ENCODE peak calls at places on chromosomes 7 and 10, in four cellular contexts. G is CD4-positive, alpha-beta memory T cell; O is GM23338; W is AG04449. N is an unnamed sample.

GRCh38 chr10:33129181-33129928 is 171.3 kb upstream of the ITGB1 start:
- DNase-seq in G (no peak), O (no peak), W (peak), N (peak)

GRCh38 chr10:62818426-62819011 is 2.4 kb upstream of the EGR2 start:
- DNase-seq in G (peak), O (peak), W (no peak), N (no peak)

GRCh38 chr7:157032128-157032527 is 21.7 kb upstream of the MNX1 start:
- DNase-seq in G (no peak), O (no peak), W (no peak), N (no peak)

GRCh38 chr10:119643306-119644214 is 7.6 kb upstream of the BAG3 start:
- DNase-seq in G (no peak), O (no peak), W (no peak), N (peak)

GRCh38 chr7:115274-115911 is 77.0 kb upstream of the FAM20C start:
- DNase-seq in G (no peak), O (no peak), W (no peak), N (peak)

GRCh38 chr10:110323503-110323902 is 18.8 kb upstream of the SMNDC1 start:
- DNase-seq in G (no peak), O (no peak), W (peak), N (peak)

GRCh38 chr7:44645254-44645653 is 38.8 kb downstream of the OGDH start:
- DNase-seq in G (no peak), O (no peak), W (no peak), N (no peak)

GRCh38 chr10:93160829-93161228 is 87.1 kb downstream of the CYP26A1 start:
- DNase-seq in G (no peak), O (no peak), W (peak), N (peak)

GRCh38 chr10:126561499-126562208 is 108.8 kb downstream of the C10orf90 start:
- DNase-seq in G (no peak), O (peak), W (no peak), N (no peak)

GRCh38 chr10:64332551-64332950 is 811.4 kb downstream of the REEP3 start:
- DNase-seq in G (no peak), O (no peak), W (no peak), N (no peak)

GRCh38 chr7:80017101-80017500 is 117.5 kb upstream of the GNAI1 start:
- DNase-seq in G (no peak), O (no peak), W (no peak), N (no peak)

GRCh38 chr7:47681241-47681810 is 99.4 kb upstream of the TNS3 start:
- DNase-seq in G (no peak), O (peak), W (no peak), N (no peak)

GRCh38 chr7:41524861-41525260 is 178.0 kb downstream of the INHBA start:
- DNase-seq in G (no peak), O (no peak), W (no peak), N (no peak)

GRCh38 chr7:16818732-16819131 is 13.9 kb upstream of the AGR2 start:
- DNase-seq in G (no peak), O (no peak), W (no peak), N (no peak)

GRCh38 chr10:93465806-93466675 is 16.1 kb downstream of the MYOF start:
- DNase-seq in G (no peak), O (no peak), W (peak), N (peak)

GRCh38 chr7:148507741-148508285 is 82.8 kb upstream of the C7orf33 start:
- DNase-seq in G (no peak), O (no peak), W (no peak), N (no peak)

GRCh38 chr7:143372070-143372469 is 9.1 kb upstream of the ZYX start:
- DNase-seq in G (peak), O (no peak), W (no peak), N (no peak)

GRCh38 chr10:121157998-121158397 is 306.8 kb downstream of the WDR11 start:
- DNase-seq in G (no peak), O (no peak), W (no peak), N (no peak)

GRCh38 chr7:81470084-81470723 is 299.6 kb downstream of the HGF start:
- DNase-seq in G (no peak), O (peak), W (no peak), N (peak)

GRCh38 chr7:74573499-74573898 is 84.0 kb upstream of the GTF2I start:
- DNase-seq in G (no peak), O (no peak), W (no peak), N (no peak)

GRCh38 chr10:68471063-68471585 is 649 bp downstream of the DNA2 start:
- DNase-seq in G (no peak), O (peak), W (no peak), N (no peak)

GRCh38 chr10:50561266-50561665 is 62.5 kb downstream of the SGMS1 start:
- DNase-seq in G (no peak), O (no peak), W (peak), N (peak)

GRCh38 chr7:144384071-144384470 is 19.4 kb downstream of the NOBOX start:
- DNase-seq in G (no peak), O (no peak), W (no peak), N (no peak)

GRCh38 chr10:10911471-10911921 is 106.2 kb upstream of the CELF2 start:
- DNase-seq in G (no peak), O (peak), W (peak), N (peak)

GRCh38 chr10:91104185-91105041 is 116.0 kb upstream of the PCGF5 start:
- DNase-seq in G (no peak), O (no peak), W (no peak), N (no peak)

GRCh38 chr7:150363872-150364271 is 4.8 kb upstream of the REPIN1 start:
- DNase-seq in G (no peak), O (no peak), W (no peak), N (no peak)

GRCh38 chr10:130141878-130142277 is 5.7 kb downstream of the GLRX3 start:
- DNase-seq in G (no peak), O (no peak), W (no peak), N (no peak)

GRCh38 chr10:127997937-127998336 is 91.0 kb downstream of the PTPRE start:
- DNase-seq in G (no peak), O (no peak), W (no peak), N (no peak)

GRCh38 chr10:33460461-33461294 is 126.2 kb upstream of the NRP1 start:
- DNase-seq in G (no peak), O (no peak), W (no peak), N (peak)

GRCh38 chr10:132709471-132709951 is 76.4 kb downstream of the NKX6-2 start:
- DNase-seq in G (no peak), O (no peak), W (no peak), N (no peak)

GRCh38 chr10:18308600-18308999 is 168.4 kb downstream of the CACNB2 start:
- DNase-seq in G (no peak), O (no peak), W (no peak), N (peak)

GRCh38 chr7:43385309-43385680 is 197.6 kb upstream of the STK17A start:
- DNase-seq in G (no peak), O (no peak), W (no peak), N (no peak)

GRCh38 chr7:36264123-36264916 is 111.3 kb downstream of the EEPD1 start:
- DNase-seq in G (no peak), O (no peak), W (no peak), N (no peak)

GRCh38 chr7:65338346-65338745 is 35.3 kb upstream of the ZNF92 start:
- DNase-seq in G (no peak), O (no peak), W (no peak), N (no peak)

GRCh38 chr10:6445671-6446278 is 134.3 kb downstream of the PRKCQ start:
- DNase-seq in G (peak), O (peak), W (no peak), N (no peak)

GRCh38 chr7:8714791-8715190 is 281.4 kb downstream of the NXPH1 start:
- DNase-seq in G (no peak), O (no peak), W (no peak), N (no peak)

GRCh38 chr10:118721005-118721876 is 33.5 kb downstream of the CACUL1 start:
- DNase-seq in G (peak), O (peak), W (no peak), N (no peak)

GRCh38 chr7:30927559-30927958 is 15.9 kb downstream of the AQP1 start:
- DNase-seq in G (no peak), O (no peak), W (no peak), N (no peak)

GRCh38 chr7:80942261-80943041 is 23.6 kb upstream of the SEMA3C start:
- DNase-seq in G (no peak), O (peak), W (peak), N (peak)

GRCh38 chr7:50467817-50468610 is 17.9 kb upstream of the FIGNL1 start:
- DNase-seq in G (peak), O (peak), W (no peak), N (peak)
- H3K4me3 ChIP-seq in G (no peak), O (peak), W (peak), N (no peak)

DNA sequence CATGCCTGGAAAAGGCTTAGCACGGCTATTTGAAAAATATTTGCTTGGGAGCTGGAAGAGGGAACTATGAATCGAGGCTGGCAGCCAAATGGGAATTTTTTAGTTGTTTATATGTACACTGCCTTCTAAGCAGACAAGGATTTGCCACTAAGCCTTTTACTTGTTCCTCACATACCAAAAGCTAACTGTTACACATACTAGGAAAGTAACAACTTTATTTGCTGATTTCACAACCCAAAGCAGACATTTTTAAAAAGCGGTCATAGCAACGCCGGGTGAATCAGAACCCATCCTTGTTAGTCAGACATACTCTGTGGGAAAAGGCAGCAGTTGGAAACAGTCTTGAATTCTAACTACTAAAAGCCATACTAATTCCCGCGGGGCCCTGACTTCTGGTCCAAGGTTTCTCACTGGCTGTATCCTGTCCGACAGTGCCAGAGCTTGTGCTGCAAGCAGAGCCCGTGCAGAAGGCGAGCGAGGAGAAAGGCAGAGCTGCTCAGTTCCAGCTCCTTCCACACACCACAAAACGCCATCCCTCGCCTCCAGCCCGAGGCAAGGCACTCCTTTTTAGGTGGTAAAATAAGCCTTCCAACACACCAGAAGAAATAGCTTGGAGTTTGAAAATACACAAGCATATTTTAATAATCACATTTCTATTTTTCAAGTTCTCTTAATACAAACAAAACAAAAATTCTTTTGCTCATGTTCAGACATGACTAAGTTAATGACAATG is 89.2 kb downstream of the RNF216 start:
- DNase-seq in G (no peak), O (no peak), W (peak), N (peak)
- H3K4me3 ChIP-seq in G (no peak), O (no peak), W (peak), N (peak)

DNA sequence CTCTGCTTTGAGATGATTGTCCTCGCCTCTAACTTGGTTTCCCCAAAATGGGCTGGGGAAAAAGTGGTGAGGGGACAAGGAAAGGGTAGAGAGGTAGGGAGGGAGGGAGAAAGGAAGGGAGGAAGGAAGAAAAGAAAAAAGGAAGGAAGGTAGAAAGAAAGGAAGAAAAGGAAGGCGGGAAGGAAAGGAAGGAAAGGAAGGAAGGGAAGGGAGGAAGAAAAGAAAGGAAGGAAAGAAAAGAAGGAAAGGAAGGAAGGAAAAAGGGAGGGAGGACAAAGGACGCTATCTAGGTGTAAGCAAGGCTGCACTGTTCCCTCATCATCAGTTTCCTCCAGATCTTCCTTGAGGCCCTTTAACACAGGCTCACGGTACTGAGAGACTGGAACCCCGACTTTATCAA is 2.2 kb downstream of the GNA12 start:
- DNase-seq in G (no peak), O (no peak), W (no peak), N (no peak)
- H3K4me3 ChIP-seq in G (no peak), O (peak), W (no peak), N (no peak)

DNA sequence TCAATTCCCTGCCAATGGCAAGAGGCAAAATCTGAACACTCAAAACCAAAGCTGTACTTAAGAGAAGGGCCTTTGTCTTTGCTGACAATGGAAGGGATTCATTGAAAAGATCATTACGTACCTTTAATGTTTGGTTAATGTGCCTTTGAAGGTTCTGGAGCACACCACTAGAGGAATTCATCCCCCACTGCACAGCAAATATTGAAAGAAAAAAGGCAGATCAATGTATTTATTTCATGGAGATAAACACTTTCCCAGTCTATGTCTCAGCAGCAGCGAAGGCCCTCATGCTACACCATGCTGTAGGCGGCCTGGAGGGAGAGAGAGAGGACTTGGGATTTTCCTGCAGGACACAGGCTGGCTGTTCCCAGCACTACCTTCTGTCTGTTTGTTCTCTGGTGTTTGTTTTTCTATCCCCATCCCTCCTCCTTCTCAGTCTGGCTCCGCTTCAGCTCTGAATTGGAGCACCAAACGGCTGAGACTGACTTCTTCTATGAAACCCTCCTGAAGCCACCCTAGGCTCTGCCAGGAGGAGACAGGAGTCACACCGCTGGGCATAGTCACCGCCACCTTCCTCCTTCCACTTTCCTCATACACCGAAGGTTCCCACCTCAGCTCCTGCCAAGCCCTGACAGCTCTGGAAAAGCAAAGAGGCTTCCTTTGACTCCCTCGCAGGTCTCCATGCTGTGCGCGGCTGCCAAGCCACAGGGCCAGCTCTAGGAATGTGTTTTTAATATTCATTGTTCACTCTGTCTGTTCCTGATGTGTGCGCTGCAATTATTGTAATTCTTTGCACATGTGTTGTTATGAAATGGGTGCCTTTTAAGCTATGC is 301.5 kb downstream of the FZD1 start:
- DNase-seq in G (no peak), O (peak), W (no peak), N (no peak)
- H3K4me3 ChIP-seq in G (no peak), O (no peak), W (no peak), N (no peak)

DNA sequence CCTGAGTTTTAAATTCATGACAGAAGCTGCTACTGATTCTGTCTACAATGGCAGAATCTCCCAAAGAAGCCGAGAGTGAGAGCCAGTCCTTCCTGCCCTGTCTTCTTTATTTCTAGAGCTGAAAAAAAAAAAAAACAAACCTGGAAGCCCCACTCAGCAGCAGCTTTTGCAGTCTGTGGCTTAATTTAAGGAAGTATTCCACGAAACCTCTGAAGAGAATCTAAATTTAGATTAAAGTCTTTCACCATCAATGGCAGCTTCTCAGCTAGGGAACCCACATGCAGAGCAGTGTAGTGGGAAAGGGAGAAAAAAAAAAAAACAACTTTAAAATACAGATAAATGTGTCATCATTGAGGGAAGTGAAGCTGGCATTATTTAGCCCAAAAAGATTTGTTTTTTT is 23.4 kb downstream of the SMURF1 start:
- DNase-seq in G (no peak), O (no peak), W (no peak), N (no peak)
- H3K4me3 ChIP-seq in G (no peak), O (no peak), W (no peak), N (no peak)

DNA sequence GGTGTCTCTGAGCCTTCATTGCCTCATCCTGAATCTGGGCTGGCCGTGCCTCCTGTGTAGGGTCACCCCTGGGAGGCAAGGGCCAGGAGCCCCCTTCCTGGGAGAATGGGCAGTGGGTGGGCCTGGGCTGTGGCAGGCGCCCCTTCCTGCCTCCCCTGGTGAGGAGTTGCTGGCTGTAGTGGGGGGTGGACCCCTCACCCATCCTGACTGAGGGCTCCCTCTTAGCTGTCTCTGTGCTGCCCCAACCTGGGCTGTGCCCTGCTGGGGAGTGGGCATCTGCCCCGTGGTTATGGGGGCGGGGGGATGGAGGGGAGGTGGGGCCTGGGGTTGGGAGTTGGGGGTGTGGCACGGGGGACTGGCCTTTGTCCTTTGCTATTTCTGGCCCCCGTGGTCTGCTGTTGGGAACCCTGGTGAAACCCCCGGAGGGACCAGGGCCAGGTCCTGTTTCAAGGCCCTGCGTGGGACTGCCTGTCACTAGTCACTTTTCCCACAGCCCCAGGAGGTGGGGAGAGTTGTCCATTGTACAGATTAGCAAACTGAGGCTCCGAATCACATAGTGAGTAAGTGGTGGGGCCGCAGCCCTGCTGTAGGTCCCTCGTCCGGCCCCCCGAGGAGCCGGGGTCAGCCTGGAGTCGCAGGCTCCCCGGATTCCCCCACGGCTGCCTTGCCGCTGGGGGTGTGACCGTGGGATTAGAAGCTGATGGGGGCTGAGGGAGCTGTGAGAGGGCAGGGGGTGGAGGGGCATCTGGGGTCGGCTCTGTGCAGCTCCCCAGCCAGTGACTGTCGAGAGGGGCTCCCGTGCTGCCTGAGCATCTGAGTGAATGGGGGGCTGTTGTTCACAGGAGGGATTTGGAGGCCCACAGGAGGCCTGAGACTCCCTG is 2.7 kb downstream of the TTYH3 start:
- DNase-seq in G (no peak), O (no peak), W (no peak), N (no peak)
- H3K4me3 ChIP-seq in G (no peak), O (peak), W (peak), N (peak)

GRCh38 chr7:97732567-97733275 is 835 bp downstream of the TAC1 start:
- DNase-seq in G (no peak), O (peak), W (no peak), N (no peak)
- H3K4me3 ChIP-seq in G (no peak), O (peak), W (no peak), N (peak)

GRCh38 chr10:4475796-4476195 is 350.2 kb upstream of the AKR1E2 start:
- DNase-seq in G (no peak), O (no peak), W (no peak), N (no peak)
- H3K4me3 ChIP-seq in G (no peak), O (no peak), W (no peak), N (no peak)

GRCh38 chr7:129556607-129557120 is 54.3 kb downstream of the SMKR1 start:
- DNase-seq in G (no peak), O (no peak), W (no peak), N (no peak)
- H3K4me3 ChIP-seq in G (no peak), O (no peak), W (no peak), N (no peak)

GRCh38 chr7:71457881-71458590 is 326.1 kb downstream of the GALNT17 start:
- DNase-seq in G (no peak), O (peak), W (no peak), N (no peak)
- H3K4me3 ChIP-seq in G (no peak), O (peak), W (no peak), N (no peak)